ENCODE peak calls at places on chromosomes 13 and 19, in ten cellular contexts. W is transverse colon, Z is cardiac muscle cell, T is pancreas, N is hepatocyte, V is tibial artery, D is A549, E is IMR-90, S is body of pancreas, B is Caco-2. G is an unnamed sample. For H3K4me1, the result is how much of the 10 kb centered on the place peaks cover.

GRCh38 chr19:18017275-18018083 is 9.5 kb downstream of the ARRDC2 start:
- DNase-seq in W (no peak), Z (no peak), T (no peak), N (no peak), V (peak), D (no peak), E (no peak), S (no peak), B (no peak), G (peak)

GRCh38 chr13:110869805-110870706 is 44.8 kb downstream of the ANKRD10 start:
- DNase-seq in W (peak), Z (peak), T (peak), N (peak), V (peak), D (peak), E (peak), S (peak), B (peak), G (peak)

GRCh38 chr13:110249326-110249725 is 57.6 kb downstream of the COL4A1 start:
- DNase-seq in W (no peak), Z (no peak), T (no peak), N (no peak), V (no peak), D (no peak), E (no peak), S (no peak), B (no peak), G (no peak)

GRCh38 chr19:9836021-9836420 is 903 bp downstream of the PIN1 start:
- DNase-seq in W (no peak), Z (peak), T (no peak), N (no peak), V (no peak), D (no peak), E (peak), S (no peak), B (no peak), G (peak)

GRCh38 chr13:111913790-111914189 is 153.2 kb upstream of the SOX1 start:
- DNase-seq in W (no peak), Z (no peak), T (no peak), N (no peak), V (no peak), D (no peak), E (no peak), S (no peak), B (no peak), G (no peak)

GRCh38 chr19:10544753-10545251 is 1.1 kb downstream of the ATG4D start:
- DNase-seq in W (no peak), Z (no peak), T (peak), N (no peak), V (no peak), D (no peak), E (no peak), S (peak), B (no peak), G (no peak)

GRCh38 chr13:60311527-60311926 is 85.5 kb upstream of the TDRD3 start:
- DNase-seq in W (no peak), Z (no peak), T (no peak), N (no peak), V (no peak), D (no peak), E (no peak), S (no peak), B (no peak), G (no peak)

GRCh38 chr19:39563408-39563807 is 23.4 kb upstream of the EID2 start:
- DNase-seq in W (no peak), Z (peak), T (no peak), N (no peak), V (no peak), D (peak), E (peak), S (no peak), B (no peak), G (no peak)

GRCh38 chr13:31282741-31283455 is 83.1 kb downstream of the B3GLCT start:
- DNase-seq in W (no peak), Z (peak), T (no peak), N (no peak), V (no peak), D (no peak), E (no peak), S (no peak), B (no peak), G (no peak)

GRCh38 chr19:811007-811434 is 10.7 kb downstream of the PLPPR3 start:
- DNase-seq in W (no peak), Z (no peak), T (peak), N (no peak), V (no peak), D (no peak), E (no peak), S (no peak), B (no peak), G (peak)

GRCh38 chr13:51212808-51213728 is 9.1 kb upstream of the FAM124A start:
- DNase-seq in W (no peak), Z (no peak), T (no peak), N (no peak), V (no peak), D (no peak), E (no peak), S (no peak), B (no peak), G (no peak)

GRCh38 chr13:101845501-101846012 is 393.1 kb downstream of the ITGBL1 start:
- DNase-seq in W (no peak), Z (no peak), T (no peak), N (no peak), V (no peak), D (no peak), E (peak), S (no peak), B (peak), G (peak)

GRCh38 chr19:47225746-47226425 is 5.1 kb downstream of the BBC3 start:
- DNase-seq in W (peak), Z (peak), T (peak), N (peak), V (peak), D (peak), E (peak), S (peak), B (peak), G (peak)

GRCh38 chr13:21453352-21454089 is 5.6 kb downstream of the ZDHHC20 start:
- DNase-seq in W (no peak), Z (no peak), T (no peak), N (no peak), V (no peak), D (no peak), E (no peak), S (no peak), B (no peak), G (no peak)

GRCh38 chr13:25170554-25171107 is 1.5 kb downstream of the AMER2 start:
- DNase-seq in W (no peak), Z (peak), T (peak), N (peak), V (no peak), D (no peak), E (no peak), S (no peak), B (no peak), G (peak)

GRCh38 chr13:110541526-110541920 is 20.0 kb downstream of the RAB20 start:
- DNase-seq in W (no peak), Z (peak), T (no peak), N (no peak), V (no peak), D (no peak), E (peak), S (no peak), B (no peak), G (no peak)

GRCh38 chr13:90645582-90645981 is 701.9 kb upstream of the MIR17HG start:
- DNase-seq in W (no peak), Z (no peak), T (no peak), N (no peak), V (no peak), D (no peak), E (no peak), S (no peak), B (no peak), G (no peak)

GRCh38 chr13:90640976-90641375 is 706.5 kb upstream of the MIR17HG start:
- DNase-seq in W (no peak), Z (peak), T (no peak), N (no peak), V (no peak), D (no peak), E (no peak), S (no peak), B (no peak), G (peak)

DNA sequence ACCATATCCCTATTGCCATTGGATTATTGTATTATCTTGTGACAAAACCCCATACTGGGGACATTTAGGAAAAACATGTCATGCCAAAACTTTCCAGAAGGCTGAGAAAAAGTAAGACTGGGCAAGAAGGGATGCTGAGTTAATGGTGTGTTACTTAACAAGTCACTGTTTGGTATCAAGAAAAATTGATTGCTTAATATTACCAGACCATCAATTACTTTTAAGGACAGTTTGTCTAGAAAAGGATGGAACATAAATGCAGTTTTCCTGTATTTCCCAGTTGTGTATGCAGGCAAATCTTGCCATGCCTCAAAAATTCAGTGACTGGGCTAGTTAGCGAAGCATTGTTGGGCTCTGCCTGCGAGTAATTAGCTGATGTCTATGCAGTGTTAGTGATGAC is 705.6 kb upstream of the MIR17HG start:
- DNase-seq in W (no peak), Z (no peak), T (no peak), N (no peak), V (no peak), D (no peak), E (no peak), S (no peak), B (no peak), G (no peak)
- H3K4me1 ChIP-seq in W (under half), Z (under half), T (under half), N (under half), V (under half), D (under half), E (under half), S (under half), B (under half), G (under half)

GRCh38 chr19:30070198-30070969 is 128.3 kb downstream of the URI1 start:
- DNase-seq in W (peak), Z (no peak), T (no peak), N (peak), V (no peak), D (no peak), E (no peak), S (no peak), B (no peak), G (no peak)
- TF ChIP-seq CTCF in W (no peak), Z (no peak), T (no peak), N (no peak), V (no peak), D (no peak), E (no peak), S (no peak), B (no peak), G (no peak)

GRCh38 chr13:98508280-98509074 is 68.4 kb downstream of the STK24 start:
- DNase-seq in W (no peak), Z (peak), T (no peak), N (no peak), V (no peak), D (peak), E (peak), S (no peak), B (peak), G (no peak)
- H3K4me1 ChIP-seq in W (half or more), Z (half or more), T (under half), N (under half), V (under half), D (under half), E (under half), S (under half), B (under half), G (under half)

DNA sequence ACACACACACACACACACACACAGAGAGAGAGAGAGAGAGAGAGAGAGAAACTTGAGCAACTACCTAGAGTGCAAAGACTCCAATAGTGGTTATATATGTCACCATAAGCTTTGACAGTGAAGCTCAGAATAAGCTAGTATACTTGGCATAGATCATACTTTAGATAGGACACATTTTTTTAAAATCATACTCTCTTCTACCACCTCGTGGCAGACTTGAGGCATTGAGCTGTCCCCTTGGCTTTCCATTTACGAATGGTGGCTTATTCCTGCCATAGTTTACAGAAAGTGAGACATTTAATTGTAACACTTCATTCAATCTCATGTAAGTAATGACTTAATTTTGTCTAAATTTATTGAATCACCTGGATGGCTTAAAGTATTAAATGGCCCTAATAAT is 108.2 kb downstream of the EDNRB start:
- DNase-seq in W (no peak), Z (peak), T (no peak), N (no peak), V (no peak), D (peak), E (peak), S (no peak), B (no peak), G (peak)
- TF ChIP-seq CTCF in W (peak), Z (no peak), T (no peak), N (peak), V (peak), D (no peak), E (peak), S (peak), B (peak), G (peak)

DNA sequence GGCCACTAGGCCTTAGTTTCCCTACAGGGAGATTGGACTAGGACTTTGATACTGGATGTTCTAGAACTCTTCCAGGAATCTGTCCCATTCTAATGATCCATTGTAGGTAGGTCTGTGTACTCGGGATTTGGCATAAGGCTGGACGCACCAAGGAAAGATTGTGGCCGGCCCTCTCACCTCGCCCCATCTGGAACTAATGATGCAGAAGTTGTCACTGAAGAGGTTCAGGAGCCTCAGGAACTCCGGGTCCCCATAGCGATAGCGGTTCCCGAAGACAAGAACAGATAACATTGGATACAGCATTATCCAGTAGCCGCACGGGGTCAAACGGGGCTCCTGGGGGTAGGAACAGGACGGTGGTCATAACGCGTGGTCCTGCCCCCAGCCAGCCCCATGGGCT is 11.2 kb downstream of the EGLN2 start:
- DNase-seq in W (no peak), Z (no peak), T (no peak), N (no peak), V (no peak), D (no peak), E (no peak), S (no peak), B (no peak), G (no peak)
- H3K4me1 ChIP-seq in W (under half), Z (under half), T (under half), N (under half), V (half or more), D (under half), E (under half), S (under half), B (under half), G (under half)